ENCODE peak calls at places on chromosomes 16 and 17, in five cellular contexts. G is GM12864; I is C1 segment of cervical spinal cord; U is Kasumi-1; A is activated T-cell treated with anti-CD3 and anti-CD28 coated beads, Interleukin-2, amount 50 U/mL, for 4 hours. H is an unnamed sample.

GRCh38 chr17:8350339-8350738 is 10.7 kb downstream of the ODF4 start:
- DNase-seq in G (no peak), I (no peak), U (no peak), A (no peak), H (no peak)

GRCh38 chr17:31549121-31549524 is 157.6 kb downstream of the RAB11FIP4 start:
- DNase-seq in G (no peak), I (peak), U (peak), A (peak), H (no peak)

GRCh38 chr16:78628526-78628925 is 529.1 kb downstream of the WWOX start:
- DNase-seq in G (no peak), I (no peak), U (no peak), A (no peak), H (no peak)

GRCh38 chr16:73329363-73330306 is 281.7 kb upstream of the ZFHX3 start:
- DNase-seq in G (no peak), I (peak), U (no peak), A (no peak), H (no peak)

GRCh38 chr17:46885415-46885814 is 34.0 kb downstream of the WNT9B start:
- DNase-seq in G (no peak), I (no peak), U (no peak), A (no peak), H (no peak)

GRCh38 chr16:67966549-67967182 is 1.8 kb downstream of the SLC12A4 start:
- DNase-seq in G (no peak), I (no peak), U (peak), A (no peak), H (no peak)

GRCh38 chr17:18074566-18075272 is 13.0 kb upstream of the DRG2 start:
- DNase-seq in G (no peak), I (no peak), U (no peak), A (no peak), H (no peak)

GRCh38 chr16:88489163-88489721 is 36.2 kb downstream of the ZFPM1 start:
- DNase-seq in G (no peak), I (no peak), U (no peak), A (no peak), H (no peak)

GRCh38 chr17:29115906-29116651 is 64.1 kb downstream of the MYO18A start:
- DNase-seq in G (no peak), I (no peak), U (peak), A (peak), H (no peak)

GRCh38 chr17:59421722-59422121 is 90.3 kb downstream of the YPEL2 start:
- DNase-seq in G (no peak), I (no peak), U (no peak), A (no peak), H (no peak)

GRCh38 chr17:35390663-35391062 is 17.2 kb upstream of the SLFN11 start:
- DNase-seq in G (no peak), I (no peak), U (peak), A (no peak), H (no peak)

H was measured in GM12878.